ENCODE peak calls at places on chromosomes 2 and 18, in five cellular contexts. K is ovary; H is CD8-positive, alpha-beta T cell; N is AG09309; R is mesothelial cell of epicardium. V is an unnamed sample.

GRCh38 chr2:214810670-214811069 is 1.2 kb upstream of the BARD1 start:
- DNase-seq in K (peak; percentile 15), N (no peak), H (no peak), R (no peak), V (no peak)

GRCh38 chr18:73153271-73153670 is 285.5 kb upstream of the NETO1 start:
- DNase-seq in K (no peak), H (no peak), R (no peak), N (peak; percentile 5), V (no peak)

GRCh38 chr2:41199320-41199719 is 747.4 kb upstream of the SLC8A1 start:
- DNase-seq in H (no peak), K (no peak), R (no peak), N (no peak), V (no peak)

GRCh38 chr2:191582355-191582754 is 95.6 kb upstream of the NABP1 start:
- DNase-seq in R (no peak), K (no peak), H (no peak), N (peak; percentile 55), V (no peak)

GRCh38 chr2:43190305-43191052 is 35.9 kb downstream of the ZFP36L2 start:
- DNase-seq in R (no peak), H (no peak), K (no peak), N (no peak), V (no peak)

GRCh38 chr2:152647417-152648010 is 69.7 kb downstream of the PRPF40A start:
- DNase-seq in R (no peak), N (no peak), K (peak; percentile 70), H (no peak), V (no peak)

GRCh38 chr2:127423880-127424279 is 5.7 kb downstream of the PROC start:
- DNase-seq in R (no peak), K (no peak), H (no peak), N (no peak), V (no peak)

GRCh38 chr2:20506281-20506685 is 59.4 kb downstream of the RHOB start:
- DNase-seq in K (no peak), N (no peak), H (no peak), R (no peak), V (no peak)

GRCh38 chr2:11933854-11934253 is 187.4 kb downstream of the LPIN1 start:
- DNase-seq in R (no peak), H (no peak), K (no peak), N (no peak), V (no peak)

GRCh38 chr2:228039752-228040534 is 141.5 kb downstream of the SPHKAP start:
- DNase-seq in N (no peak), K (no peak), R (no peak), H (no peak), V (no peak)

GRCh38 chr18:13425357-13426095 is 207.0 kb downstream of the LDLRAD4 start:
- DNase-seq in K (no peak), R (no peak), H (no peak), N (no peak), V (no peak)

GRCh38 chr18:70423988-70424387 is 135.1 kb downstream of the SOCS6 start:
- DNase-seq in H (no peak), R (no peak), K (no peak), N (peak; percentile 46), V (no peak)

GRCh38 chr2:180416553-180417113 is 409.5 kb upstream of the CWC22 start:
- DNase-seq in N (no peak), R (no peak), K (no peak), H (no peak), V (no peak)

GRCh38 chr2:169803480-169803879 is 4.8 kb downstream of the SSB start:
- DNase-seq in H (no peak), R (no peak), N (no peak), K (no peak), V (no peak)

GRCh38 chr2:241015439-241015838 is 17.0 kb downstream of the SNED1 start:
- DNase-seq in R (no peak), K (peak; percentile 5), H (no peak), N (no peak), V (no peak)

GRCh38 chr2:74119324-74119723 is 28.4 kb downstream of the BOLA3 start:
- DNase-seq in K (no peak), N (no peak), R (no peak), H (no peak), V (no peak)

GRCh38 chr2:27807476-27807875 is 36.0 kb downstream of the MRPL33 start:
- DNase-seq in N (no peak), H (no peak), K (peak; percentile 12), R (no peak), V (peak; percentile 24)

GRCh38 chr18:8367217-8367988 is 241.8 kb upstream of the RAB12 start:
- DNase-seq in N (no peak), H (peak; percentile 28), K (peak; percentile 57), R (peak; percentile 38), V (peak; percentile 67)

GRCh38 chr18:49544362-49544761 is 17.5 kb upstream of the LIPG start:
- DNase-seq in H (no peak), R (no peak), K (no peak), N (no peak), V (no peak)

GRCh38 chr2:219025637-219026585 is 15.4 kb downstream of the CFAP65 start:
- DNase-seq in R (no peak), H (no peak), K (no peak), N (no peak), V (no peak)

GRCh38 chr2:159155315-159155714 is 131.2 kb downstream of the WDSUB1 start:
- DNase-seq in N (no peak), R (no peak), K (no peak), H (no peak), V (no peak)

GRCh38 chr2:229660951-229661350 is 53.4 kb downstream of the DNER start:
- DNase-seq in K (no peak), H (no peak), R (no peak), N (no peak), V (no peak)

GRCh38 chr2:237754849-237755248 is 43.7 kb upstream of the RBM44 start:
- DNase-seq in H (no peak), K (no peak), N (no peak), R (no peak), V (no peak)

GRCh38 chr18:55879331-55879730 is 291.3 kb upstream of the TCF4 start:
- DNase-seq in K (no peak), R (no peak), N (no peak), H (no peak), V (no peak)

GRCh38 chr18:60417946-60418345 is 45.4 kb upstream of the MC4R start:
- DNase-seq in K (no peak), R (no peak), N (no peak), H (no peak), V (no peak)

GRCh38 chr18:60411715-60412114 is 39.1 kb upstream of the MC4R start:
- DNase-seq in N (no peak), R (no peak), H (no peak), K (no peak), V (no peak)

GRCh38 chr18:60413944-60414547 is 41.5 kb upstream of the MC4R start:
- DNase-seq in N (no peak), K (no peak), R (no peak), H (no peak), V (peak; percentile 43)
- TF ChIP-seq CTCF in N (peak; percentile 65), K (no peak), R (no peak), H (no peak), V (peak; percentile 19)

DNA sequence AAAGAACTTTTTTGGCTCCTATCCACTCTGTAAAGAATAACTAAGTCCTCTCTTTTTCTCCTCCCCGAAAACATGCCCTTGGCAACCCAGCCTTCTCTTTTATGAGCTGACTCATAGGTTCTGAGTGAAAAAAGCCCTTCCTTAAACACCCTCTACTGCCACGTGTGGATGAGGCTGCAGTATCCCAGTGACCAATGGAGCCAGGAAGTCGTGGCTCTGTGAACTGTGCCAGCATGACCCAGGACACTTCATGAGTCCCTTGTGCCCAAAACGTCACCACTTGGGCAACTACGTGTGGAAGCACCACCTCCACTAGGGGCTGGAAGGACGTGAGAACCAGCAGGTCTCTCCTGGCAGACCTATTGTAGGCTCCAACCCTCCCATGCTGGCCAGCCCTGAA is 349.6 kb downstream of the TNS1 start:
- DNase-seq in R (no peak), N (peak; percentile 94), K (peak; percentile 75), H (no peak), V (no peak)
- TF ChIP-seq CTCF in R (no peak), N (peak; percentile 23), K (no peak), H (no peak), V (no peak)

GRCh38 chr2:65130440-65131175 is 702 bp upstream of the RAB1A start:
- DNase-seq in N (no peak), K (no peak), R (no peak), H (no peak), V (no peak)
- TF ChIP-seq CTCF in N (no peak), K (no peak), R (no peak), H (no peak), V (peak; percentile 22)

GRCh38 chr2:66495788-66496640 is 61.1 kb downstream of the MEIS1 start:
- DNase-seq in K (peak; percentile 65), N (peak; percentile 47), H (no peak), R (no peak), V (no peak)
- TF ChIP-seq CTCF in K (peak; percentile 41), N (peak; percentile 27), H (no peak), R (no peak), V (no peak)

GRCh38 chr18:34723143-34723542 is 13.0 kb downstream of the DTNA start:
- DNase-seq in K (no peak), R (no peak), H (no peak), N (no peak), V (no peak)
- TF ChIP-seq CTCF in K (no peak), R (no peak), H (no peak), N (no peak), V (no peak)

GRCh38 chr2:45285791-45286390 is 276.6 kb upstream of the SIX2 start:
- DNase-seq in N (no peak), K (no peak), H (no peak), R (no peak), V (no peak)

GRCh38 chr2:45289997-45290673 is 280.9 kb upstream of the SIX2 start:
- DNase-seq in K (no peak), H (no peak), N (no peak), R (no peak), V (no peak)

GRCh38 chr2:45289018-45289417 is 279.8 kb upstream of the SIX2 start:
- DNase-seq in N (no peak), H (no peak), K (no peak), R (no peak), V (no peak)

GRCh38 chr2:45287040-45287439 is 277.8 kb upstream of the SIX2 start:
- DNase-seq in H (no peak), K (no peak), R (no peak), N (no peak), V (no peak)

DNA sequence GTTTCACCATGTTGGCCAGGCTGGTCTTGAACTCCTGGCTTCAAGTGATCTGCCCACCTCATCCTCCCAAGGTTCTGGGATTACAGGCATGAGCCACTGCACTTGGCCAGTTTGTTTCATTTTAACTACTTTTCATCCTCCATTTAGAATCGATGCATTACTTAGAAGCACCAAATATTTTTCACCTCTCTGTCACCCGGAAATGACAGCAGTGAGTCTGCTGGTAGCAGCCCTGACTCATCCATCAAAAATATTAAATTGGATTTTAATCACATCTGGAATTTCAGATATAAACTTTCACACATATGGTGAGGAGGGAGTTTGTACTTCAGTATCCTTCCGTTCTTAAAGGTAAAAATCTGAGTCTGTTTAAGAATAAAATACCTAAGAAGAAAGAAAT is 279.3 kb upstream of the SIX2 start:
- DNase-seq in R (no peak), N (no peak), K (no peak), H (no peak), V (no peak)
- TF ChIP-seq CTCF in R (no peak), N (no peak), K (no peak), H (no peak), V (no peak)